ENCODE peak calls at places on chromosome 16, in four cellular contexts. A is GM12878, Q is GM12891, M is K562. V is an unnamed sample.

GRCh38 chr16:9256196-9256595 is 164.8 kb downstream of the HAPSTR1 start:
- DNase-seq in A (no peak), M (peak), Q (peak), V (peak)

GRCh38 chr16:6684076-6684673 is 648.5 kb upstream of the RBFOX1 start:
- DNase-seq in M (peak), A (no peak), Q (peak), V (no peak)

GRCh38 chr16:54285414-54286066 is 1.0 kb downstream of the IRX3 start:
- DNase-seq in M (no peak), Q (no peak), A (no peak), V (peak)

GRCh38 chr16:31214705-31215286 is 877 bp downstream of the TRIM72 start:
- DNase-seq in Q (no peak), A (no peak), M (no peak), V (no peak)

GRCh38 chr16:77679901-77680300 is 42.4 kb upstream of the NUDT7 start:
- DNase-seq in A (no peak), Q (no peak), M (no peak), V (peak)

GRCh38 chr16:26765087-26765486 is 301.6 kb upstream of the C16orf82 start:
- DNase-seq in M (peak), Q (peak), A (no peak), V (peak)

GRCh38 chr16:69176033-69176780 is 10.8 kb upstream of the SNTB2 start:
- DNase-seq in A (no peak), M (no peak), Q (no peak), V (no peak)

GRCh38 chr16:81693467-81694303 is 85.4 kb upstream of the PLCG2 start:
- DNase-seq in A (no peak), Q (no peak), M (no peak), V (no peak)

GRCh38 chr16:30902070-30902972 is 5.9 kb downstream of the CTF1 start:
- DNase-seq in A (no peak), Q (peak), M (peak), V (peak)

DNA sequence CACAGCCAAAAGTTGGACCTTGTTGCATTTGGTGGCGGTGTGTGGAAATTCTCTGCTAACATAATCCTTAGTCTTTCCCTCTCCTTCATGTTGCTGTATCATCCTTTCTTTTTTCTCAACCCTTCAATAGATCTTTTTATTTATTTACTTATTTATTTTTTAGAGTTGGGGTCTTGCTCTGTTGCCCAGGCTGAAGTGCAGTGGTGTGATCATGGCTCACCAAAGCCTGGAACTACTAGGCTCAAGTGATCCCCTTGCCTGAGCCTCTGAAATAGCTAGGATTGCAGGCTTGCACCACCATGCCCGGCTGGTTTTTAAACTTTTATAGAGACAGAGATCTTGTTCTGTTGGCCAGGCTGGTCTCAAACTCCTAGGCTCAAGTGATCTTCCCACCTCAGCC is 51.7 kb downstream of the SNX29 start:
- DNase-seq in M (no peak), A (no peak), Q (no peak), V (no peak)
- TF ChIP-seq POLR2AphosphoS5 in M (no peak), A (no peak), Q (no peak), V (no peak)

GRCh38 chr16:50889276-50889675 is 147.4 kb downstream of the CYLD start:
- DNase-seq in Q (no peak), M (no peak), A (no peak), V (no peak)
- TF ChIP-seq SPI1 in Q (no peak), M (no peak), A (no peak), V (no peak)

GRCh38 chr16:787978-788398 is at the start of gene RPUSD1:
- DNase-seq in Q (no peak), A (no peak), M (no peak), V (no peak)

GRCh38 chr16:790086-790485 is 1.7 kb downstream of the CHTF18 start:
- DNase-seq in A (no peak), M (no peak), Q (no peak), V (no peak)

GRCh38 chr16:789451-789850 is 1.0 kb downstream of the CHTF18 start:
- DNase-seq in Q (no peak), M (no peak), A (no peak), V (no peak)

GRCh38 chr16:787261-787966 is 767 bp downstream of the RPUSD1 start:
- DNase-seq in M (no peak), A (no peak), Q (no peak), V (no peak)

GRCh38 chr16:788399-789126 is at the start of gene CHTF18:
- DNase-seq in A (peak), Q (peak), M (peak), V (peak)
- TF ChIP-seq POLR2AphosphoS5 in A (no peak), Q (no peak), M (no peak), V (no peak)

GRCh38 chr16:48244080-48244862 is at the start of gene LONP2:
- DNase-seq in A (peak), Q (peak), M (peak), V (peak)

GRCh38 chr16:48247311-48247710 is at the start of gene ABCC11:
- DNase-seq in Q (no peak), A (no peak), M (no peak), V (no peak)

GRCh38 chr16:48244863-48245195 is 729 bp downstream of the LONP2 start:
- DNase-seq in M (no peak), Q (no peak), A (no peak), V (no peak)

GRCh38 chr16:48250520-48251278 is 3.4 kb upstream of the ABCC11 start:
- DNase-seq in M (no peak), Q (no peak), A (no peak), V (no peak)

DNA sequence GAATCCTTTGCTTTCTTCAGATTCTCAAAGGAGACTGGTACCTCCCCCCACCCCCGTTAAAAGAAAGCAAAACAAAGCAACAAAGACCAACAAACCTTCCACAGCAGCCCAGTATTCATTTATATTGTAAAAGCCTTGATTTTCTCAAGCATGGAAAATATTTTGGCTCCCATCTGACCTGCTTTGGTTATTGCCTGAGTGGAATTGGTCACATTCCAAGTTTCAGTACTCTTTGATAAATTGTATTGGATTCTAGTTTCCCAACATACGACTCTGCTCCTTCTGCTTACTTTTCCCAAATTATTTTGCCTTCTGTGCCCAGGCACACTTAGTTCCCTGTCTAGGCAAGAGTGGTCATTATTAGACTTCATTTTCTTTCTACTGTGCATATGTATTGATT is 1.3 kb downstream of the ABCC11 start:
- DNase-seq in M (no peak), A (no peak), Q (no peak), V (no peak)
- TF ChIP-seq SPI1 in M (no peak), A (no peak), Q (no peak), V (no peak)

GRCh38 chr16:67429799-67430503 is 970 bp upstream of the HSD11B2 start:
- DNase-seq in A (no peak), M (no peak), Q (no peak), V (no peak)
- TF ChIP-seq POLR2AphosphoS5 in A (no peak), M (no peak), Q (no peak), V (no peak)

GRCh38 chr16:88130681-88131080 is 179.4 kb downstream of the BANP start:
- DNase-seq in M (peak), Q (no peak), A (no peak), V (no peak)
- TF ChIP-seq SPI1 in M (no peak), Q (no peak), A (no peak), V (no peak)

GRCh38 chr16:4378202-4378666 is 6.6 kb downstream of the VASN start:
- DNase-seq in M (peak), Q (no peak), A (no peak), V (no peak)
- TF ChIP-seq POLR2AphosphoS5 in M (no peak), Q (no peak), A (no peak), V (no peak)

DNA sequence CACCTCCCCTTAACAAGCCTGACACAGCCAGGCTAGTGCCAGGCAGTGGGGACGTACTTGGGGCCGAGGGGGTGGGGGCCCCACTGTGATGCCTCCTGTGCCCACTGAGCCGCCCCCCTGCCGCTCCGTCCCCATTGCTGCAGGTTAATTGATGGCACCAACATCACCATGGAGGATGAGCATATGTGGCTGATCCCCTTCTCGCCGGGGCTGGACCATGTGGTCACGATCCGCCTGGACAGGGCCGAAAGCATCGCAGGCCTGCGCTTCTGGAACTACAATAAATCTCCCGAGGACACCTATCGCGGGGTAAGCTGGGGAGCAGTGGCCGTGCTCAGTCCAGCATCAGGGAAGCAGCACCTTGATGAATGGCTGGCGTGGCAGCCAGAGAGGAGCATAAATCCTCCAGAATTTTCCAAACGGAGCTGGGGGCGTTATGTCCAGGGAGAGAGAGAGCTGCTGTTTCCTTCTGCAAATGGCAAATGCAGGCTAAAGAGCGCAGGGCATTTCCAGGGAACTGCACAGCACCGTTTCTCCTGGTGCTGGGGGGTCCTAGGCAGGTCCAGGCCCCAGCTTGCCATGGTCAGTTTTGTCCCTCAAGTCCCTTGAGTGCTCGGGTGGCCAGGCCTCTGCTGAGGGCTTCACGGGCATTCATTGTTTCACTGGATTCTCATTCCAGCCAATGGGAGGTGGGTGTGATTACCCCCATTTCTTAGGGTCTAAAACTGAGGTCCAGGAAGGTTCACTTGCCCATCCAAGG is 216.4 kb downstream of the KATNIP start:
- DNase-seq in A (no peak), M (no peak), Q (no peak), V (no peak)
- TF ChIP-seq SPI1 in A (no peak), M (no peak), Q (no peak), V (no peak)

V was measured in HL-60.